ENCODE peak calls at places on chromosomes 12 and 14, in five cellular contexts. One of them, this sample, is unnamed.

GRCh38 chr12:98594050-98594853 is 766 bp downstream of the SLC25A3 start:
- DNase-seq in right lobe of liver: peak; percentile 72
- DNase-seq in stimulated activated CD4-positive, alpha-beta T cell treated with anti-CD3 and anti-CD28 coated beads, Interleukin-2, amount 100 ng/mL, for 48 hours: no peak
- DNase-seq in Calu3: peak; percentile 23
- DNase-seq in cardiac fibroblast: peak; percentile 35
- DNase-seq in this sample: no peak

GRCh38 chr12:5546616-5547015 is 114.7 kb downstream of the NTF3 start:
- DNase-seq in right lobe of liver: no peak
- DNase-seq in stimulated activated CD4-positive, alpha-beta T cell treated with anti-CD3 and anti-CD28 coated beads, Interleukin-2, amount 100 ng/mL, for 48 hours: no peak
- DNase-seq in Calu3: no peak
- DNase-seq in cardiac fibroblast: no peak
- DNase-seq in this sample: no peak

GRCh38 chr14:61704554-61704953 is 9.2 kb downstream of the HIF1A start:
- DNase-seq in right lobe of liver: no peak
- DNase-seq in stimulated activated CD4-positive, alpha-beta T cell treated with anti-CD3 and anti-CD28 coated beads, Interleukin-2, amount 100 ng/mL, for 48 hours: no peak
- DNase-seq in Calu3: no peak
- DNase-seq in cardiac fibroblast: peak; percentile 54
- DNase-seq in this sample: no peak

GRCh38 chr14:68518910-68519686 is 273.8 kb downstream of the ZFP36L1 start:
- DNase-seq in right lobe of liver: no peak
- DNase-seq in stimulated activated CD4-positive, alpha-beta T cell treated with anti-CD3 and anti-CD28 coated beads, Interleukin-2, amount 100 ng/mL, for 48 hours: no peak
- DNase-seq in Calu3: peak; percentile 69
- DNase-seq in cardiac fibroblast: peak; percentile 86
- DNase-seq in this sample: no peak

GRCh38 chr12:22733756-22734155 is 108.8 kb downstream of the ETNK1 start:
- DNase-seq in right lobe of liver: no peak
- DNase-seq in stimulated activated CD4-positive, alpha-beta T cell treated with anti-CD3 and anti-CD28 coated beads, Interleukin-2, amount 100 ng/mL, for 48 hours: no peak
- DNase-seq in Calu3: no peak
- DNase-seq in cardiac fibroblast: no peak
- DNase-seq in this sample: no peak

GRCh38 chr12:1220127-1221092 is 229.4 kb downstream of the ERC1 start:
- DNase-seq in right lobe of liver: no peak
- DNase-seq in stimulated activated CD4-positive, alpha-beta T cell treated with anti-CD3 and anti-CD28 coated beads, Interleukin-2, amount 100 ng/mL, for 48 hours: no peak
- DNase-seq in Calu3: no peak
- DNase-seq in cardiac fibroblast: peak; percentile 30
- DNase-seq in this sample: no peak

GRCh38 chr12:120697344-120697743 is 10.4 kb downstream of the MLEC start:
- DNase-seq in right lobe of liver: no peak
- DNase-seq in stimulated activated CD4-positive, alpha-beta T cell treated with anti-CD3 and anti-CD28 coated beads, Interleukin-2, amount 100 ng/mL, for 48 hours: no peak
- DNase-seq in Calu3: no peak
- DNase-seq in cardiac fibroblast: no peak
- DNase-seq in this sample: no peak

GRCh38 chr14:51242545-51243490 is 2.8 kb downstream of the TMX1 start:
- DNase-seq in right lobe of liver: no peak
- DNase-seq in stimulated activated CD4-positive, alpha-beta T cell treated with anti-CD3 and anti-CD28 coated beads, Interleukin-2, amount 100 ng/mL, for 48 hours: no peak
- DNase-seq in Calu3: no peak
- DNase-seq in cardiac fibroblast: no peak
- DNase-seq in this sample: no peak

GRCh38 chr14:74804219-74804825 is 41.2 kb downstream of the YLPM1 start:
- DNase-seq in right lobe of liver: no peak
- DNase-seq in stimulated activated CD4-positive, alpha-beta T cell treated with anti-CD3 and anti-CD28 coated beads, Interleukin-2, amount 100 ng/mL, for 48 hours: no peak
- DNase-seq in Calu3: peak; percentile 17
- DNase-seq in cardiac fibroblast: peak; percentile 81
- DNase-seq in this sample: no peak

GRCh38 chr14:102262894-102263462 is 42.0 kb downstream of the MOK start:
- DNase-seq in right lobe of liver: no peak
- DNase-seq in stimulated activated CD4-positive, alpha-beta T cell treated with anti-CD3 and anti-CD28 coated beads, Interleukin-2, amount 100 ng/mL, for 48 hours: no peak
- DNase-seq in Calu3: peak; percentile 79
- DNase-seq in cardiac fibroblast: peak; percentile 62
- DNase-seq in this sample: no peak

GRCh38 chr12:132204822-132205270 is 60.6 kb downstream of the NOC4L start:
- DNase-seq in right lobe of liver: no peak
- DNase-seq in stimulated activated CD4-positive, alpha-beta T cell treated with anti-CD3 and anti-CD28 coated beads, Interleukin-2, amount 100 ng/mL, for 48 hours: no peak
- DNase-seq in Calu3: no peak
- DNase-seq in cardiac fibroblast: no peak
- DNase-seq in this sample: no peak

GRCh38 chr14:85576161-85576560 is 46.2 kb downstream of the FLRT2 start:
- DNase-seq in right lobe of liver: no peak
- DNase-seq in stimulated activated CD4-positive, alpha-beta T cell treated with anti-CD3 and anti-CD28 coated beads, Interleukin-2, amount 100 ng/mL, for 48 hours: no peak
- DNase-seq in Calu3: no peak
- DNase-seq in cardiac fibroblast: peak; percentile 65
- DNase-seq in this sample: no peak

GRCh38 chr12:67415473-67415872 is 146.3 kb downstream of the CAND1 start:
- DNase-seq in right lobe of liver: no peak
- DNase-seq in stimulated activated CD4-positive, alpha-beta T cell treated with anti-CD3 and anti-CD28 coated beads, Interleukin-2, amount 100 ng/mL, for 48 hours: no peak
- DNase-seq in Calu3: peak; percentile 15
- DNase-seq in cardiac fibroblast: peak; percentile 56
- DNase-seq in this sample: no peak

GRCh38 chr12:27284751-27285150 is 40.7 kb downstream of the STK38L start:
- DNase-seq in right lobe of liver: no peak
- DNase-seq in stimulated activated CD4-positive, alpha-beta T cell treated with anti-CD3 and anti-CD28 coated beads, Interleukin-2, amount 100 ng/mL, for 48 hours: no peak
- DNase-seq in Calu3: no peak
- DNase-seq in cardiac fibroblast: peak; percentile 68
- DNase-seq in this sample: no peak

GRCh38 chr12:24478254-24478653 is 470.6 kb downstream of the BCAT1 start:
- DNase-seq in right lobe of liver: no peak
- DNase-seq in stimulated activated CD4-positive, alpha-beta T cell treated with anti-CD3 and anti-CD28 coated beads, Interleukin-2, amount 100 ng/mL, for 48 hours: no peak
- DNase-seq in Calu3: no peak
- DNase-seq in cardiac fibroblast: no peak
- DNase-seq in this sample: no peak

GRCh38 chr12:10636611-10637010 is 23.2 kb upstream of the MAGOHB start:
- DNase-seq in right lobe of liver: no peak
- DNase-seq in stimulated activated CD4-positive, alpha-beta T cell treated with anti-CD3 and anti-CD28 coated beads, Interleukin-2, amount 100 ng/mL, for 48 hours: no peak
- DNase-seq in Calu3: peak; percentile 12
- DNase-seq in cardiac fibroblast: no peak
- DNase-seq in this sample: no peak

GRCh38 chr14:79967001-79967400 is 244.3 kb downstream of the DIO2 start:
- DNase-seq in right lobe of liver: no peak
- DNase-seq in stimulated activated CD4-positive, alpha-beta T cell treated with anti-CD3 and anti-CD28 coated beads, Interleukin-2, amount 100 ng/mL, for 48 hours: no peak
- DNase-seq in Calu3: no peak
- DNase-seq in cardiac fibroblast: no peak
- DNase-seq in this sample: no peak

GRCh38 chr12:28424965-28425364 is 234.7 kb downstream of the CCDC91 start:
- DNase-seq in right lobe of liver: no peak
- DNase-seq in stimulated activated CD4-positive, alpha-beta T cell treated with anti-CD3 and anti-CD28 coated beads, Interleukin-2, amount 100 ng/mL, for 48 hours: no peak
- DNase-seq in Calu3: peak; percentile 54
- DNase-seq in cardiac fibroblast: peak; percentile 95
- DNase-seq in this sample: no peak

GRCh38 chr14:42335918-42336317 is 729.2 kb downstream of the LRFN5 start:
- DNase-seq in right lobe of liver: no peak
- DNase-seq in stimulated activated CD4-positive, alpha-beta T cell treated with anti-CD3 and anti-CD28 coated beads, Interleukin-2, amount 100 ng/mL, for 48 hours: no peak
- DNase-seq in Calu3: no peak
- DNase-seq in cardiac fibroblast: no peak
- DNase-seq in this sample: no peak

GRCh38 chr14:99687284-99688209 is 3.4 kb downstream of the CYP46A1 start:
- DNase-seq in right lobe of liver: no peak
- DNase-seq in stimulated activated CD4-positive, alpha-beta T cell treated with anti-CD3 and anti-CD28 coated beads, Interleukin-2, amount 100 ng/mL, for 48 hours: peak; percentile 23
- DNase-seq in Calu3: peak; percentile 41
- DNase-seq in cardiac fibroblast: no peak
- DNase-seq in this sample: no peak

GRCh38 chr12:111761706-111762105 is 5.0 kb upstream of the ALDH2 start:
- DNase-seq in right lobe of liver: no peak
- DNase-seq in stimulated activated CD4-positive, alpha-beta T cell treated with anti-CD3 and anti-CD28 coated beads, Interleukin-2, amount 100 ng/mL, for 48 hours: no peak
- DNase-seq in Calu3: no peak
- DNase-seq in cardiac fibroblast: no peak
- DNase-seq in this sample: no peak

GRCh38 chr12:84034891-84035290 is 877.7 kb downstream of the SLC6A15 start:
- DNase-seq in right lobe of liver: no peak
- DNase-seq in stimulated activated CD4-positive, alpha-beta T cell treated with anti-CD3 and anti-CD28 coated beads, Interleukin-2, amount 100 ng/mL, for 48 hours: no peak
- DNase-seq in Calu3: no peak
- DNase-seq in cardiac fibroblast: no peak
- DNase-seq in this sample: no peak

GRCh38 chr12:31465002-31465401 is 125.9 kb downstream of the DENND5B start:
- DNase-seq in right lobe of liver: no peak
- DNase-seq in stimulated activated CD4-positive, alpha-beta T cell treated with anti-CD3 and anti-CD28 coated beads, Interleukin-2, amount 100 ng/mL, for 48 hours: no peak
- DNase-seq in Calu3: no peak
- DNase-seq in cardiac fibroblast: no peak
- DNase-seq in this sample: no peak

GRCh38 chr12:83856803-83857202 is 1055.8 kb downstream of the SLC6A15 start:
- DNase-seq in right lobe of liver: no peak
- DNase-seq in stimulated activated CD4-positive, alpha-beta T cell treated with anti-CD3 and anti-CD28 coated beads, Interleukin-2, amount 100 ng/mL, for 48 hours: no peak
- DNase-seq in Calu3: no peak
- DNase-seq in cardiac fibroblast: no peak
- DNase-seq in this sample: no peak

GRCh38 chr12:57581802-57582201 is 9.2 kb upstream of the PIP4K2C start:
- DNase-seq in right lobe of liver: no peak
- DNase-seq in stimulated activated CD4-positive, alpha-beta T cell treated with anti-CD3 and anti-CD28 coated beads, Interleukin-2, amount 100 ng/mL, for 48 hours: no peak
- DNase-seq in Calu3: no peak
- DNase-seq in cardiac fibroblast: no peak
- DNase-seq in this sample: no peak

GRCh38 chr12:78209851-78210493 is 379.3 kb downstream of the NAV3 start:
- DNase-seq in right lobe of liver: no peak
- DNase-seq in stimulated activated CD4-positive, alpha-beta T cell treated with anti-CD3 and anti-CD28 coated beads, Interleukin-2, amount 100 ng/mL, for 48 hours: no peak
- DNase-seq in Calu3: no peak
- DNase-seq in cardiac fibroblast: peak; percentile 73
- DNase-seq in this sample: no peak

GRCh38 chr12:2854669-2855453 is 2.0 kb downstream of the TEX52 start:
- DNase-seq in right lobe of liver: no peak
- DNase-seq in stimulated activated CD4-positive, alpha-beta T cell treated with anti-CD3 and anti-CD28 coated beads, Interleukin-2, amount 100 ng/mL, for 48 hours: no peak
- DNase-seq in Calu3: no peak
- DNase-seq in cardiac fibroblast: no peak
- DNase-seq in this sample: no peak

This sample was measured in GM12892.